ENCODE peak calls at places on chromosomes 12 and 14, in four cellular contexts. Z, V, M and U are unnamed samples.
A peak's percentile ranks its signal among the peaks of the same experiment; 100 is the strongest.

GRCh38 chr14:92922155-92922735 is 705 bp upstream of the CHGA start:
- DNase-seq in V (no peak), Z (no peak), M (no peak), U (no peak)

GRCh38 chr12:31845613-31846321 is 113.4 kb upstream of the RESF1 start:
- DNase-seq in Z (no peak), M (no peak), V (no peak), U (no peak)

GRCh38 chr14:80606347-80606772 is 335.2 kb downstream of the CEP128 start:
- DNase-seq in Z (no peak), M (no peak), V (no peak), U (no peak)

GRCh38 chr14:105075364-105076295 is 10.4 kb upstream of the GPR132 start:
- DNase-seq in V (no peak), Z (peak; percentile 82), M (no peak), U (no peak)

GRCh38 chr14:96164861-96165490 is 39.7 kb upstream of the BDKRB2 start:
- DNase-seq in V (no peak), Z (no peak), M (no peak), U (no peak)

GRCh38 chr12:76085159-76085868 is 829 bp upstream of the NAP1L1 start:
- DNase-seq in Z (no peak), M (no peak), V (no peak), U (no peak)

GRCh38 chr12:55685671-55686070 is 22.0 kb downstream of the ITGA7 start:
- DNase-seq in V (no peak), M (no peak), Z (no peak), U (no peak)

GRCh38 chr14:44564908-44565307 is 57.8 kb upstream of the FSCB start:
- DNase-seq in M (no peak), Z (no peak), V (no peak), U (no peak)

GRCh38 chr12:54937376-54937775 is 47.2 kb downstream of the TESPA1 start:
- DNase-seq in M (no peak), V (no peak), Z (no peak), U (no peak)

GRCh38 chr12:47776471-47777143 is 3.6 kb downstream of the SLC48A1 start:
- DNase-seq in V (no peak), Z (no peak), M (no peak), U (no peak)

GRCh38 chr12:19031032-19031431 is 98.5 kb upstream of the PLEKHA5 start:
- DNase-seq in V (no peak), Z (no peak), M (no peak), U (no peak)

GRCh38 chr14:88698651-88699050 is 94.1 kb downstream of the EML5 start:
- DNase-seq in Z (no peak), V (no peak), M (no peak), U (no peak)

GRCh38 chr12:46197876-46198275 is 71.0 kb downstream of the SLC38A1 start:
- DNase-seq in Z (no peak), V (no peak), M (no peak), U (no peak)

GRCh38 chr12:109737111-109737510 is 23.5 kb downstream of the FAM222A start:
- DNase-seq in M (peak; percentile 6), V (no peak), Z (peak; percentile 10), U (peak; percentile 22)

GRCh38 chr14:38290601-38291190 is 34.8 kb upstream of the CLEC14A start:
- DNase-seq in Z (no peak), V (no peak), M (no peak), U (no peak)

GRCh38 chr14:76201162-76201561 is 49.4 kb downstream of the GPATCH2L start:
- DNase-seq in M (no peak), V (no peak), Z (no peak), U (no peak)

GRCh38 chr12:11758838-11759509 is 109.5 kb downstream of the ETV6 start:
- DNase-seq in V (no peak), M (no peak), Z (peak; percentile 74), U (no peak)

GRCh38 chr14:101508196-101508947 is 52.9 kb upstream of the DIO3 start:
- DNase-seq in M (no peak), Z (no peak), V (peak; percentile 11), U (peak; percentile 40)

GRCh38 chr14:101508948-101509729 is 52.2 kb upstream of the DIO3 start:
- DNase-seq in V (peak; percentile 13), Z (no peak), M (no peak), U (peak; percentile 30)

GRCh38 chr14:101506211-101506920 is 54.9 kb upstream of the DIO3 start:
- DNase-seq in Z (peak; percentile 47), V (peak; percentile 16), M (peak; percentile 3), U (peak; percentile 51)

GRCh38 chr14:101506921-101507300 is 54.4 kb upstream of the DIO3 start:
- DNase-seq in M (peak; percentile 6), Z (peak; percentile 39), V (peak; percentile 14), U (no peak)

DNA sequence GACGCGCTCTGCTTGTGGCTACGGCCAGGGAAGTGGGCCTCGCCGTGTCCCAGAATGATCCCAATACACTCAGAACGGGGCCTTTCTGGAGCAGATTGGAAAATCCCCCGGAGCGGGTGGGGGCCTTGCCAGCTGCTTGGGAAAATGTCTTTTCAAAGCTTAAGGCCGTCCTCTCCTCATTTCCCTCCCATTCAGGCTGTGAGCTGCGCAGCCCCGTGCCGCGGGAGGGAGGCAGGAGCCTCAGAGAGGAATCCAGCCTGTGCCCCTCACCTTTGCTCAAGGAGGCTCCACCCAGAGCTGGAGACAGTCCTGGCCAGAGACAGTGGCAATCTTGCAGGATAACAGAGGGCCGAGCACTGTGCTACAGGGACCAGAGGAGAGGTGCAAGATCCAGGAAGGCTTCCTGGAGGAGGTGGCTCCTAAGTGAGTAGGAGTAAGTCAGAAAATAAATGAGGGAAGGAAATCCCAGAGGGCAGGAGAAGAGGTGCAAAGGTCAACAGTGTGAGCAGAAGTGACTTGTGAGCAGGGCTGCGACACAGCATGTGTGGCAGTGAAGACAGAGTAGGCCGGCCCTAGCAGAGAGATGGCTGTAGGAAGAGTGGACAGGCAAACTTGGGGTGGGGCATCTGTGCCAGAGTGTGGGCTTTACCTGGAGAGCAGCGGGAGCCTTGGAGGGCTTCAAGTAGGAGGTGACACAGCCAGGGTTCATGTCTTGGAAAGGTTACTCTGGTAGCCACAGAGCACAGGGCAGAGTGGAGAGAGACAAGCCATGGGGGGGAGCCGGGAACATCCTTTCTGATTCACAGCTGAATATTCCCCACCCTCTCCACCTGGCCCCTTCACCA is 53.8 kb upstream of the DIO3 start:
- DNase-seq in Z (peak; percentile 44), M (peak; percentile 4), V (peak; percentile 16), U (peak; percentile 56)
- H3K27ac ChIP-seq in Z (no peak overlapping the region), M (no peak overlapping the region), V (no peak overlapping the region), U (no peak overlapping the region)

DNA sequence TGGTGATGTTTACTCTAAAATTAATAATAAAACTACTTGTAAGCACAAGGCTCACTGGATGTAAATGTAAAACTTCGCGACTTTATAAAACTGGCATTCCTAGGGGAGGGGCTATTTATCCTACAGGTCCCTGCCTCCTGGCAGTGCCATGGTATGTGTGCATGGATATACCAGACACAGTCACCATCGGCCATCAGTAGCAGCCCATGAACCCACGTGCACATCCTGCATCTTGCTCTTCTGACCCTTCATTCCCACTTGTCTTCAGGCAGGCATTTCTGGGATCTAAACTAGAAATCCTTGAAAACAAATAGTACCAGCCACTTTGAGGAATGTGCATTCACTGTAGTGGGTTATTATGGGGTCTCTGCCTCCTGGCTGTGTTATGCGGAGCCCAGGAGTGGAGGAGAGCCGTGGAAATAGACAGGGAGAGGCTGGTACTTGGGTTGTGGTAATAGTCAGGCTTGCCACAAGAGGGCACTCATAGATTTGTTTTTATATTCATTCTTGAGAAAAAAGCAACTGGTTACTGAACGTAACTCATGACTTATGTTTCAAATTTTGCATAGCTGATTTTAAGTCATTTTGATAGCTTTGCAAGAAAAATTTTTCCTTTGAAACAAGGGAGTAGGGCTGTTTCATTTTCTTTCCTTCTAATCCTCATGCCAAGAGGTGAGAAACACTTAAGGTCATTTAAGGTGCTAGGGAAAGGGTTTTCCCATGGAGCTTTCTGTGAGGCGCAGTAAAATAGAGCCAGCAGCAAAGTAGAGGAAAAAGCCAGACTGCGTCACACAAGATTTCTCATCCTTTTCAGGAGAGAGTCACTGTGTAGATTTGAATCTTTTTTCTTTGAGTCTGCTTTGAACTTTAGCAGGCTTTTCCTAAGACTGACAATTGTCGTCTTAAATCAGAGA is 17.4 kb upstream of the GALNT16 start:
- DNase-seq in M (peak; percentile 68), Z (peak; percentile 55), V (peak; percentile 67), U (no peak)
- H3K4me1 ChIP-seq in M (no peaks in the 10 kb centered on the region), Z (no peaks in the 10 kb centered on the region), V (no peaks in the 10 kb centered on the region), U (peaks cover 3% of the 10 kb centered on the region)

DNA sequence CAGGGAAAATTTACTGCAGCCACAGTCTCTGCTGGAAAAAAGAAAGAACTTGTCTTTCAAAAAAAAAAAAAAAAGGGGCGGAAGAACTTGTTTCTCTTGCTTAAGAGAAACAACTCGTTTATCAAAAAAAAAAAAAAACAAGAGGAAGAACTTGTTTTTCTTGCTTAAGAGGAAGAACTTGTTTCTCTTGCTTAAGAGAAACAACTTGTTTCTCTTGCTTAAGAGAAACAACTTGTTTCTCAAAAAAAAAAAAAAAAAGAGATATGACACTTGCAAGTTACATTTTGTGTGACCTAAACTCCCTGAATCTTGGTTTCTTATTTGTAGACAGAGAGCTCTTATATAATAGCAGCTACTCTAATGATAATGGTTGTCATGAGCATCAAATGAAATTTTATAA is 44.7 kb upstream of the USP15 start:
- DNase-seq in Z (no peak), M (no peak), V (no peak), U (no peak)
- H3K27ac ChIP-seq in Z (no peak overlapping the region), M (peak overlapping the region; percentile 56), V (no peak overlapping the region), U (no peak overlapping the region)

DNA sequence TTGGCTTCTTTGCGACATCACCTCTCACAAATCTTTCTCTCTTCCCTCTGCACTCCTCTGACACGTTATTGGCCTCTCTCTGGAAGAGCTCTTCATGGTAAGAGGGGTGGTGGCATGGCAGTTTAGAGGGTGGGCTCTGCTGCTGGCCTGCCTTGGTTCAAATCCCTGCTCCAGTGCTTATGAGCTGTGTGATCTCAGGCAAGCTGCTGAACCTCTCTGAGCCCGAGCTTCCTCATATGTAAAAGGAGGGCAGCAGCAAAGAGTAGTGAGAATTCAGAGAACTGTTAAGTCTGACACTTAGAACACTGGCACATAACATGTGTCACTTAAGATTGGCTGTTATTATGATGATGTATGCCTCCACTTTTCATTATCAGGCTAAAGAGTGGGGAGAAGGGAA is 118.3 kb downstream of the RBM19 start:
- DNase-seq in V (no peak), M (no peak), Z (no peak), U (no peak)
- H3K4me1 ChIP-seq in V (no peaks in the 10 kb centered on the region), M (no peaks in the 10 kb centered on the region), Z (no peaks in the 10 kb centered on the region), U (peaks cover 19% of the 10 kb centered on the region)

DNA sequence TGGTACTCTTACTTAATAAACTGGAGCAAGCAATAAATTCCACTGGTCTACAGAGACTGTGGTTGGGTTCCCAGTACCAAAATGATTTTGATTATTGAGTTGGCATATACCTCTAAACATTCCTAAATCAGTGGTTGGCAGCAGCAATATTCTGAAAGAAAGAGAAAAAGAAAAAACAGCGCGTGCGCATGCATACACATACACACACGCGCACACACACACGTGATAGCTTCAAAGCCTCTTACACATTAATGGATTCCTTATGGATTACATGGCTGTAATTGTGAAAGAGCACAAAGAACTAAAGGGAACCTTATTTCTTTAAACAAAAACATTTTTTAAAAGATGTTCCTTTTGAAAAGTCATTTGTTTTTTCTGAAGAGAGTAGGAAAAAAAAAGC is 79.9 kb downstream of the DRAM1 start:
- DNase-seq in M (no peak), Z (no peak), V (no peak), U (no peak)
- H3K27ac ChIP-seq in M (no peak overlapping the region), Z (no peak overlapping the region), V (peak overlapping the region; percentile 14), U (no peak overlapping the region)